ENCODE peak calls at places on chromosome 12, in eight cellular contexts. W is H54, A is coronary artery, O is neural progenitor cell, Q is nephron progenitor cell, X is HFF-Myc, G is NCI-H1694 treated with DMSO at 0.1 percent for 48 hours, P is amniotic stem cell. V is an unnamed sample.

GRCh38 chr12:51424662-51425539 is at the start of gene SLC4A8:
- DNase-seq in W (peak; percentile 94), A (no peak), O (peak; percentile 100), Q (peak; percentile 98), X (peak; percentile 43), G (peak; percentile 66), P (peak; percentile 78), V (peak; percentile 96)

GRCh38 chr12:96354326-96354725 is 45.9 kb downstream of the CDK17 start:
- DNase-seq in W (no peak), A (no peak), O (no peak), Q (no peak), X (no peak), G (no peak), P (no peak), V (no peak)

GRCh38 chr12:20305470-20305869 is 62.9 kb upstream of the PDE3A start:
- DNase-seq in W (no peak), A (no peak), O (no peak), Q (no peak), X (no peak), G (no peak), P (no peak), V (no peak)

GRCh38 chr12:42893802-42894201 is 304.3 kb upstream of the PRICKLE1 start:
- DNase-seq in W (no peak), A (no peak), O (no peak), Q (no peak), X (no peak), G (no peak), P (no peak), V (peak; percentile 9)

GRCh38 chr12:12153596-12153995 is 82.9 kb downstream of the BCL2L14 start:
- DNase-seq in W (no peak), A (no peak), O (no peak), Q (no peak), X (no peak), G (no peak), P (no peak), V (no peak)

GRCh38 chr12:46609281-46609623 is 216.5 kb downstream of the SLC38A4 start:
- DNase-seq in W (no peak), A (no peak), O (no peak), Q (no peak), X (no peak), G (no peak), P (no peak), V (no peak)

GRCh38 chr12:121089031-121089812 is 43.5 kb upstream of the P2RX7 start:
- DNase-seq in W (no peak), A (no peak), O (no peak), Q (no peak), X (no peak), G (no peak), P (no peak), V (no peak)

GRCh38 chr12:2198088-2198501 is 145.3 kb downstream of the CACNA1C start:
- DNase-seq in W (peak; percentile 79), A (no peak), O (peak; percentile 61), Q (no peak), X (peak; percentile 54), G (no peak), P (peak; percentile 35), V (peak; percentile 13)

GRCh38 chr12:98635657-98636323 is 8.8 kb downstream of the IKBIP start:
- DNase-seq in W (peak; percentile 44), A (no peak), O (no peak), Q (no peak), X (peak; percentile 37), G (no peak), P (no peak), V (no peak)

GRCh38 chr12:120767071-120768024 is 41.7 kb downstream of the ACADS start:
- DNase-seq in W (no peak), A (no peak), O (no peak), Q (no peak), X (no peak), G (no peak), P (no peak), V (no peak)

GRCh38 chr12:89243786-89244185 is 108.5 kb downstream of the DUSP6 start:
- DNase-seq in W (no peak), A (no peak), O (no peak), Q (no peak), X (no peak), G (no peak), P (no peak), V (no peak)

GRCh38 chr12:88723219-88723618 is 142.9 kb upstream of the KITLG start:
- DNase-seq in W (no peak), A (no peak), O (no peak), Q (no peak), X (no peak), G (no peak), P (no peak), V (no peak)

V was measured in HEK293T.